ENCODE peak calls at places on chromosomes 3 and 15, in seven cellular contexts. One of them, this sample, is unnamed.

GRCh38 chr15:28043625-28044520 is 55.2 kb downstream of the OCA2 start:
- DNase-seq in neural progenitor cell: no peak
- DNase-seq in fibroblast of lung: no peak
- DNase-seq in GM12878: no peak
- DNase-seq in PC-9: no peak
- DNase-seq in PC-3: no peak
- DNase-seq in mammary epithelial cell: no peak
- DNase-seq in this sample: no peak

GRCh38 chr3:195870442-195870841 is 37.9 kb downstream of the TNK2 start:
- DNase-seq in neural progenitor cell: no peak
- DNase-seq in fibroblast of lung: no peak
- DNase-seq in GM12878: no peak
- DNase-seq in PC-9: peak; percentile 90
- DNase-seq in PC-3: peak; percentile 94
- DNase-seq in mammary epithelial cell: peak; percentile 67
- DNase-seq in this sample: no peak

GRCh38 chr15:52094811-52095584 is 17.6 kb downstream of the BCL2L10 start:
- DNase-seq in neural progenitor cell: no peak
- DNase-seq in fibroblast of lung: no peak
- DNase-seq in GM12878: no peak
- DNase-seq in PC-9: no peak
- DNase-seq in PC-3: no peak
- DNase-seq in mammary epithelial cell: no peak
- DNase-seq in this sample: no peak

GRCh38 chr3:146496246-146496645 is 26.9 kb upstream of the PLSCR2 start:
- DNase-seq in neural progenitor cell: no peak
- DNase-seq in fibroblast of lung: no peak
- DNase-seq in GM12878: no peak
- DNase-seq in PC-9: no peak
- DNase-seq in PC-3: no peak
- DNase-seq in mammary epithelial cell: no peak
- DNase-seq in this sample: no peak

GRCh38 chr3:134754768-134755559 is 40.1 kb upstream of the EPHB1 start:
- DNase-seq in neural progenitor cell: peak; percentile 65
- DNase-seq in fibroblast of lung: peak; percentile 16
- DNase-seq in GM12878: no peak
- DNase-seq in PC-9: no peak
- DNase-seq in PC-3: peak; percentile 61
- DNase-seq in mammary epithelial cell: peak; percentile 40
- DNase-seq in this sample: peak; percentile 34

GRCh38 chr15:41510728-41511127 is 2.9 kb downstream of the LTK start:
- DNase-seq in neural progenitor cell: peak; percentile 40
- DNase-seq in fibroblast of lung: no peak
- DNase-seq in GM12878: no peak
- DNase-seq in PC-9: no peak
- DNase-seq in PC-3: no peak
- DNase-seq in mammary epithelial cell: no peak
- DNase-seq in this sample: no peak

GRCh38 chr3:151900460-151900859 is 27.0 kb downstream of the SUCNR1 start:
- DNase-seq in neural progenitor cell: no peak
- DNase-seq in fibroblast of lung: peak; percentile 66
- DNase-seq in GM12878: no peak
- DNase-seq in PC-9: no peak
- DNase-seq in PC-3: no peak
- DNase-seq in mammary epithelial cell: no peak
- DNase-seq in this sample: no peak

GRCh38 chr15:31325432-31325975 is 1.1 kb upstream of the KLF13 start:
- DNase-seq in neural progenitor cell: peak; percentile 52
- DNase-seq in fibroblast of lung: peak; percentile 24
- DNase-seq in GM12878: no peak
- DNase-seq in PC-9: no peak
- DNase-seq in PC-3: peak; percentile 4
- DNase-seq in mammary epithelial cell: no peak
- DNase-seq in this sample: peak; percentile 40

GRCh38 chr3:107061466-107061865 is 315.8 kb upstream of the CCDC54 start:
- DNase-seq in neural progenitor cell: no peak
- DNase-seq in fibroblast of lung: no peak
- DNase-seq in GM12878: no peak
- DNase-seq in PC-9: no peak
- DNase-seq in PC-3: no peak
- DNase-seq in mammary epithelial cell: no peak
- DNase-seq in this sample: no peak

GRCh38 chr15:58665676-58666075 is 83.8 kb downstream of the ADAM10 start:
- DNase-seq in neural progenitor cell: no peak
- DNase-seq in fibroblast of lung: no peak
- DNase-seq in GM12878: no peak
- DNase-seq in PC-9: no peak
- DNase-seq in PC-3: no peak
- DNase-seq in mammary epithelial cell: no peak
- DNase-seq in this sample: no peak

GRCh38 chr15:92984161-92984560 is 84.0 kb downstream of the CHD2 start:
- DNase-seq in neural progenitor cell: no peak
- DNase-seq in fibroblast of lung: no peak
- DNase-seq in GM12878: no peak
- DNase-seq in PC-9: no peak
- DNase-seq in PC-3: no peak
- DNase-seq in mammary epithelial cell: no peak
- DNase-seq in this sample: no peak

GRCh38 chr3:23648965-23649328 is 156.8 kb upstream of the UBE2E1 start:
- DNase-seq in neural progenitor cell: no peak
- DNase-seq in fibroblast of lung: no peak
- DNase-seq in GM12878: no peak
- DNase-seq in PC-9: no peak
- DNase-seq in PC-3: peak; percentile 41
- DNase-seq in mammary epithelial cell: peak; percentile 64
- DNase-seq in this sample: no peak

GRCh38 chr3:31295150-31295765 is 237.5 kb upstream of the STT3B start:
- DNase-seq in neural progenitor cell: peak; percentile 7
- DNase-seq in fibroblast of lung: no peak
- DNase-seq in GM12878: no peak
- DNase-seq in PC-9: no peak
- DNase-seq in PC-3: no peak
- DNase-seq in mammary epithelial cell: no peak
- DNase-seq in this sample: no peak

GRCh38 chr3:195033531-195034091 is 237.3 kb downstream of the XXYLT1 start:
- DNase-seq in neural progenitor cell: no peak
- DNase-seq in fibroblast of lung: peak; percentile 3
- DNase-seq in GM12878: no peak
- DNase-seq in PC-9: peak; percentile 95
- DNase-seq in PC-3: peak; percentile 87
- DNase-seq in mammary epithelial cell: no peak
- DNase-seq in this sample: no peak

GRCh38 chr3:42500909-42501308 is 1.5 kb upstream of the VIPR1 start:
- DNase-seq in neural progenitor cell: no peak
- DNase-seq in fibroblast of lung: no peak
- DNase-seq in GM12878: no peak
- DNase-seq in PC-9: no peak
- DNase-seq in PC-3: no peak
- DNase-seq in mammary epithelial cell: no peak
- DNase-seq in this sample: no peak

GRCh38 chr15:76139368-76140068 is 79.7 kb downstream of the TMEM266 start:
- DNase-seq in neural progenitor cell: peak; percentile 85
- DNase-seq in fibroblast of lung: peak; percentile 49
- DNase-seq in GM12878: peak; percentile 51
- DNase-seq in PC-9: peak; percentile 47
- DNase-seq in PC-3: peak; percentile 86
- DNase-seq in mammary epithelial cell: peak; percentile 55
- DNase-seq in this sample: peak; percentile 78

GRCh38 chr3:122260206-122260605 is 64.8 kb upstream of the CSTA start:
- DNase-seq in neural progenitor cell: no peak
- DNase-seq in fibroblast of lung: no peak
- DNase-seq in GM12878: no peak
- DNase-seq in PC-9: no peak
- DNase-seq in PC-3: no peak
- DNase-seq in mammary epithelial cell: peak; percentile 5
- DNase-seq in this sample: no peak

GRCh38 chr3:159859424-159859823 is 129.2 kb upstream of the IL12A start:
- DNase-seq in neural progenitor cell: no peak
- DNase-seq in fibroblast of lung: no peak
- DNase-seq in GM12878: no peak
- DNase-seq in PC-9: peak; percentile 13
- DNase-seq in PC-3: no peak
- DNase-seq in mammary epithelial cell: no peak
- DNase-seq in this sample: no peak

GRCh38 chr3:181604267-181604666 is 107.5 kb upstream of the SOX2 start:
- DNase-seq in neural progenitor cell: no peak
- DNase-seq in fibroblast of lung: no peak
- DNase-seq in GM12878: no peak
- DNase-seq in PC-9: no peak
- DNase-seq in PC-3: no peak
- DNase-seq in mammary epithelial cell: no peak
- DNase-seq in this sample: no peak

GRCh38 chr3:188180114-188180513 is 26.2 kb downstream of the LPP start:
- DNase-seq in neural progenitor cell: no peak
- DNase-seq in fibroblast of lung: no peak
- DNase-seq in GM12878: no peak
- DNase-seq in PC-9: no peak
- DNase-seq in PC-3: no peak
- DNase-seq in mammary epithelial cell: no peak
- DNase-seq in this sample: no peak

GRCh38 chr15:101502572-101503295 is 13.2 kb upstream of the PCSK6 start:
- DNase-seq in neural progenitor cell: peak; percentile 57
- DNase-seq in fibroblast of lung: no peak
- DNase-seq in GM12878: no peak
- DNase-seq in PC-9: no peak
- DNase-seq in PC-3: no peak
- DNase-seq in mammary epithelial cell: no peak
- DNase-seq in this sample: no peak

GRCh38 chr3:172625404-172625803 is 85.5 kb downstream of the NCEH1 start:
- DNase-seq in neural progenitor cell: no peak
- DNase-seq in fibroblast of lung: peak; percentile 45
- DNase-seq in GM12878: no peak
- DNase-seq in PC-9: peak; percentile 46
- DNase-seq in PC-3: peak; percentile 20
- DNase-seq in mammary epithelial cell: peak; percentile 25
- DNase-seq in this sample: no peak

GRCh38 chr3:138937690-138938055 is 9.3 kb downstream of the FOXL2 start:
- DNase-seq in neural progenitor cell: peak; percentile 61
- DNase-seq in fibroblast of lung: no peak
- DNase-seq in GM12878: no peak
- DNase-seq in PC-9: no peak
- DNase-seq in PC-3: no peak
- DNase-seq in mammary epithelial cell: no peak
- DNase-seq in this sample: no peak
- TF ChIP-seq EZH2 in neural progenitor cell: no peak
- TF ChIP-seq EZH2 in fibroblast of lung: peak; percentile 98
- TF ChIP-seq EZH2 in GM12878: peak; percentile 73
- TF ChIP-seq EZH2 in PC-9: no peak
- TF ChIP-seq EZH2 in PC-3: no peak
- TF ChIP-seq EZH2 in mammary epithelial cell: peak; percentile 100
- TF ChIP-seq EZH2 in this sample: no peak

DNA sequence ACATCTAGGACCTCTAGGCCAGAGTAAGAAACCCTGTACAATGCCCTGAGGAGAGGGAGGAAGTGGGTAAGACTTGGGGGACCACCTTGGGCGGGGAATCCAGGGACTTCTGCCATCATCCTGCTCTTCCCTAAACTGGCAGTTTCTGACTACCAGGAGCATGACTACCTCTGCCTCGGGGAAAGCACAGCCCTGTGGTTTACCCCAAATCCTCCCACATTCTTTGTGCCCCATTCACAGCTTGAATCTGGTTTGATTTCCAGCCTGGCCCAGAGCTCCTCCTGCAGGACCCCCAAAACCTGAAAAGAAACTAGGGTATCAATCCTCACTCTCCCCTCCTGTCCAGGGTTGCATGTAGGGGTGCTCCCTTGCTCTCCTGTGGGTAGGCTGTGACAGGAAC is 4.7 kb downstream of the C3orf18 start:
- DNase-seq in neural progenitor cell: no peak
- DNase-seq in fibroblast of lung: peak; percentile 62
- DNase-seq in GM12878: no peak
- DNase-seq in PC-9: no peak
- DNase-seq in PC-3: peak; percentile 59
- DNase-seq in mammary epithelial cell: peak; percentile 88
- DNase-seq in this sample: no peak
- TF ChIP-seq CTCF in neural progenitor cell: no peak
- TF ChIP-seq CTCF in fibroblast of lung: no peak
- TF ChIP-seq CTCF in GM12878: no peak
- TF ChIP-seq CTCF in PC-9: no peak
- TF ChIP-seq CTCF in PC-3: no peak
- TF ChIP-seq CTCF in mammary epithelial cell: no peak
- TF ChIP-seq CTCF in this sample: no peak

DNA sequence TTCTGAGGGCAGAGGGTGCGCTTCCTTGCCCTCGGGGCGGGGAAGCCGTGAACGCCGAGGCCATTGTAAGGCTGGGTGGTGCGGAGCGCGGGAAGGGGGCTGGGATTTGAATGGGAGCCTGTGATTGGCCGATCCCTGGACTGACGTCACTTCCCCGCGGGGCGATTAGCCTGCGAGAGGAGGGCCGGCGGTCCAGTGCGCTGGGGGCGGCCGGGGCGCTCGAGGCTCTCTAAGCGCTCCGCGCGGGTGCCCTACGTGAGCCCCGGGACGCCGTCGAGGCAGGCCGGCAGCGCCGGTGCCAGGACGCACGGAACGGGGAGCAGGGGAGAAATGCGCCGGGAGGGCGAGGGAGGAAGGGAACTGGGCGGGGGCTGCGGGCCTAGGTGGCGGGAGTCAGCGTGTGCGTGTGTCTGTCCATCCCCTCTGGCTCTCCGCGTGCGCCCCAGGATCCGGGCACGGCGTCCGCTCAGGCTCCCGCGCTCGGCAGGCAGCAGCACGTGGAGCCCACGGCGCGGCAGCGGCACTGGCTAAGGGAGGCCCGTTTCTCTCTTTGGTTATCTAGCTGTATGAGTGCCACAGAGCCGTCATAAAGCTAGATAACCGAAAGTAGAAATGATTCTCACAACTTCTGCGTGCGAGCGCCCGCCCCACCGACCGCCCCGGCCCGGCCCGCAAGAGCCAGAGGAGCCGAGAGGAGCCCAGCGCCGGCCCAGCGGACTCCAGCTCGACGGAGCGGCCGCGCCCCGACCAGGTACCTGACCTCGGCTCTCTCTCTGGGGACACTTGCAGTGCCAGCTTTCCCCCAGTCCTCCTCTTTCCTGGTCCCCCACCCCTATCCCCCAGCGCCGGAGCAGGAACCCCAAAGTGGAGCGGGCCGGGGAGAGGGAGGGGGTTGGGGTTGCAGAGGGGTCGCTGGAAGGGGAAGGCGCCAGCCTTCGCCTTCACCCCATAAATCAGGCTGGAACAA is 33.1 kb upstream of the POLG start:
- DNase-seq in neural progenitor cell: peak; percentile 80
- DNase-seq in fibroblast of lung: no peak
- DNase-seq in GM12878: no peak
- DNase-seq in PC-9: no peak
- DNase-seq in PC-3: no peak
- DNase-seq in mammary epithelial cell: no peak
- DNase-seq in this sample: no peak
- TF ChIP-seq EZH2 in neural progenitor cell: peak; percentile 94
- TF ChIP-seq EZH2 in fibroblast of lung: peak; percentile 88
- TF ChIP-seq EZH2 in GM12878: no peak
- TF ChIP-seq EZH2 in PC-9: no peak
- TF ChIP-seq EZH2 in PC-3: no peak
- TF ChIP-seq EZH2 in mammary epithelial cell: peak; percentile 21
- TF ChIP-seq EZH2 in this sample: no peak

GRCh38 chr3:113532698-113533533 is 561 bp downstream of the SIDT1 start:
- DNase-seq in neural progenitor cell: peak; percentile 67
- DNase-seq in fibroblast of lung: peak; percentile 6
- DNase-seq in GM12878: no peak
- DNase-seq in PC-9: no peak
- DNase-seq in PC-3: peak; percentile 36
- DNase-seq in mammary epithelial cell: no peak
- DNase-seq in this sample: peak; percentile 31
- TF ChIP-seq CTCF in neural progenitor cell: no peak
- TF ChIP-seq CTCF in fibroblast of lung: no peak
- TF ChIP-seq CTCF in GM12878: no peak
- TF ChIP-seq CTCF in PC-9: no peak
- TF ChIP-seq CTCF in PC-3: peak; percentile 12
- TF ChIP-seq CTCF in mammary epithelial cell: no peak
- TF ChIP-seq CTCF in this sample: peak; percentile 10

GRCh38 chr15:40108855-40109735 is at the start of gene BMF:
- DNase-seq in neural progenitor cell: peak; percentile 100
- DNase-seq in fibroblast of lung: peak; percentile 99
- DNase-seq in GM12878: peak; percentile 84
- DNase-seq in PC-9: peak; percentile 89
- DNase-seq in PC-3: peak; percentile 100
- DNase-seq in mammary epithelial cell: peak; percentile 97
- DNase-seq in this sample: peak; percentile 99
- TF ChIP-seq EZH2 in neural progenitor cell: peak; percentile 34
- TF ChIP-seq EZH2 in fibroblast of lung: peak; percentile 22
- TF ChIP-seq EZH2 in GM12878: no peak
- TF ChIP-seq EZH2 in PC-9: no peak
- TF ChIP-seq EZH2 in PC-3: no peak
- TF ChIP-seq EZH2 in mammary epithelial cell: no peak
- TF ChIP-seq EZH2 in this sample: no peak

This sample was measured in MM.1S.